ENCODE peak calls at places on chromosome 14, in six cellular contexts. One of them, this sample, is unnamed.
A peak's percentile ranks its signal among the peaks of the same experiment; 100 is the strongest.

GRCh38 chr14:24710403-24711063 is 76.5 kb upstream of the GZMB start:
- DNase-seq in tibial artery: peak; percentile 39
- DNase-seq in lower lobe of right lung: no peak
- DNase-seq in prostate gland: peak; percentile 40
- DNase-seq in fibroblast of mammary gland: peak; percentile 65
- DNase-seq in foreskin fibroblast: peak; percentile 76
- DNase-seq in this sample: peak; percentile 60

GRCh38 chr14:62443796-62444195 is 601.5 kb downstream of the KCNH5 start:
- DNase-seq in tibial artery: no peak
- DNase-seq in fibroblast of mammary gland: peak; percentile 14
- DNase-seq in foreskin fibroblast: peak; percentile 41
- DNase-seq in lower lobe of right lung: no peak
- DNase-seq in prostate gland: no peak
- DNase-seq in this sample: no peak

GRCh38 chr14:34935552-34935951 is 47.2 kb upstream of the SRP54 start:
- DNase-seq in prostate gland: no peak
- DNase-seq in tibial artery: no peak
- DNase-seq in lower lobe of right lung: no peak
- DNase-seq in foreskin fibroblast: no peak
- DNase-seq in fibroblast of mammary gland: no peak
- DNase-seq in this sample: no peak

GRCh38 chr14:20609215-20610001 is 18.2 kb upstream of the RNASE12 start:
- DNase-seq in tibial artery: peak; percentile 72
- DNase-seq in foreskin fibroblast: peak; percentile 89
- DNase-seq in prostate gland: peak; percentile 77
- DNase-seq in fibroblast of mammary gland: peak; percentile 89
- DNase-seq in lower lobe of right lung: peak; percentile 64
- DNase-seq in this sample: peak; percentile 66

GRCh38 chr14:50388256-50388931 is 8.3 kb downstream of the CDKL1 start:
- DNase-seq in prostate gland: no peak
- DNase-seq in lower lobe of right lung: no peak
- DNase-seq in foreskin fibroblast: no peak
- DNase-seq in tibial artery: no peak
- DNase-seq in fibroblast of mammary gland: no peak
- DNase-seq in this sample: no peak

GRCh38 chr14:26897186-26897585 is 299.4 kb upstream of the NOVA1 start:
- DNase-seq in fibroblast of mammary gland: no peak
- DNase-seq in lower lobe of right lung: no peak
- DNase-seq in prostate gland: no peak
- DNase-seq in tibial artery: no peak
- DNase-seq in foreskin fibroblast: no peak
- DNase-seq in this sample: no peak

GRCh38 chr14:101840649-101841365 is 79.3 kb downstream of the PPP2R5C start:
- DNase-seq in fibroblast of mammary gland: no peak
- DNase-seq in foreskin fibroblast: no peak
- DNase-seq in prostate gland: no peak
- DNase-seq in tibial artery: no peak
- DNase-seq in lower lobe of right lung: no peak
- DNase-seq in this sample: no peak

GRCh38 chr14:56087824-56088571 is 30.2 kb upstream of the PELI2 start:
- DNase-seq in lower lobe of right lung: no peak
- DNase-seq in prostate gland: peak; percentile 6
- DNase-seq in fibroblast of mammary gland: peak; percentile 21
- DNase-seq in foreskin fibroblast: no peak
- DNase-seq in tibial artery: no peak
- DNase-seq in this sample: no peak

GRCh38 chr14:85535316-85535715 is 5.4 kb downstream of the FLRT2 start:
- DNase-seq in lower lobe of right lung: no peak
- DNase-seq in fibroblast of mammary gland: no peak
- DNase-seq in foreskin fibroblast: peak; percentile 16
- DNase-seq in tibial artery: no peak
- DNase-seq in prostate gland: no peak
- DNase-seq in this sample: no peak

GRCh38 chr14:48086516-48086915 is 411.1 kb upstream of the MDGA2 start:
- DNase-seq in lower lobe of right lung: no peak
- DNase-seq in tibial artery: no peak
- DNase-seq in prostate gland: no peak
- DNase-seq in foreskin fibroblast: no peak
- DNase-seq in fibroblast of mammary gland: no peak
- DNase-seq in this sample: no peak

GRCh38 chr14:94517248-94517640 is 8.0 kb upstream of the SERPINA12 start:
- DNase-seq in foreskin fibroblast: no peak
- DNase-seq in prostate gland: no peak
- DNase-seq in fibroblast of mammary gland: no peak
- DNase-seq in lower lobe of right lung: no peak
- DNase-seq in tibial artery: no peak
- DNase-seq in this sample: no peak

GRCh38 chr14:96108061-96108795 is 69.1 kb downstream of the C14orf132 start:
- DNase-seq in foreskin fibroblast: no peak
- DNase-seq in lower lobe of right lung: no peak
- DNase-seq in tibial artery: no peak
- DNase-seq in prostate gland: no peak
- DNase-seq in fibroblast of mammary gland: no peak
- DNase-seq in this sample: no peak
- TF ChIP-seq CTCF in foreskin fibroblast: no peak
- TF ChIP-seq CTCF in lower lobe of right lung: no peak
- TF ChIP-seq CTCF in tibial artery: no peak
- TF ChIP-seq CTCF in prostate gland: no peak
- TF ChIP-seq CTCF in fibroblast of mammary gland: no peak
- TF ChIP-seq CTCF in this sample: no peak

GRCh38 chr14:29030121-29030520 is 263.5 kb downstream of the FOXG1 start:
- DNase-seq in fibroblast of mammary gland: no peak
- DNase-seq in lower lobe of right lung: no peak
- DNase-seq in prostate gland: no peak
- DNase-seq in foreskin fibroblast: peak; percentile 5
- DNase-seq in tibial artery: no peak
- DNase-seq in this sample: no peak

GRCh38 chr14:29030970-29031369 is 264.4 kb downstream of the FOXG1 start:
- DNase-seq in prostate gland: no peak
- DNase-seq in lower lobe of right lung: no peak
- DNase-seq in tibial artery: no peak
- DNase-seq in fibroblast of mammary gland: no peak
- DNase-seq in foreskin fibroblast: peak; percentile 23
- DNase-seq in this sample: no peak

GRCh38 chr14:29039171-29039570 is 272.6 kb downstream of the FOXG1 start:
- DNase-seq in lower lobe of right lung: no peak
- DNase-seq in prostate gland: no peak
- DNase-seq in fibroblast of mammary gland: peak; percentile 31
- DNase-seq in tibial artery: no peak
- DNase-seq in foreskin fibroblast: peak; percentile 75
- DNase-seq in this sample: no peak

GRCh38 chr14:29037428-29037827 is 270.8 kb downstream of the FOXG1 start:
- DNase-seq in fibroblast of mammary gland: peak; percentile 62
- DNase-seq in tibial artery: no peak
- DNase-seq in foreskin fibroblast: peak; percentile 81
- DNase-seq in lower lobe of right lung: no peak
- DNase-seq in prostate gland: no peak
- DNase-seq in this sample: no peak

DNA sequence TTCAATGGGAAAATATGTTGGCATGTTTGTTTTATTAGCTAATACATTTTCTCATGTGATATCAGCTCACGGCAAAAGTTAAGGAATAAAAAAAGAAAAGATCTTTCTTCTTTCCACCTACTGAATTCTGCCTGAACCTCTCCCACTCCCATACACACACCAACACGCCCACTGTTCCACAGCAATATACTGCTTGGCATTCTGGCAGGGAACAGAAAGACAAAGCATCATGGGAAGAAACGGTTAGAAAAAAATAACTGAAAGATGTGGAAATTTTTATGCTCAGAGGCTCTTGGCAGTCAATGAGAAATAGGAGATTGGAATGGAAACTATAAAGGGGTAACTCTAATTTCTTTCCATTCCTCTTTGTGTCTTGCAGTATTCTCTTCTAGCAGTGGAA is 268.5 kb downstream of the FOXG1 start:
- DNase-seq in tibial artery: no peak
- DNase-seq in lower lobe of right lung: no peak
- DNase-seq in prostate gland: no peak
- DNase-seq in foreskin fibroblast: no peak
- DNase-seq in fibroblast of mammary gland: no peak
- DNase-seq in this sample: no peak
- TF ChIP-seq CTCF in tibial artery: no peak
- TF ChIP-seq CTCF in lower lobe of right lung: no peak
- TF ChIP-seq CTCF in prostate gland: no peak
- TF ChIP-seq CTCF in foreskin fibroblast: no peak
- TF ChIP-seq CTCF in fibroblast of mammary gland: no peak
- TF ChIP-seq CTCF in this sample: no peak

GRCh38 chr14:76328457-76329137 is 47.3 kb upstream of the ESRRB start:
- DNase-seq in lower lobe of right lung: no peak
- DNase-seq in fibroblast of mammary gland: no peak
- DNase-seq in foreskin fibroblast: no peak
- DNase-seq in tibial artery: no peak
- DNase-seq in prostate gland: no peak
- DNase-seq in this sample: no peak
- TF ChIP-seq CTCF in lower lobe of right lung: no peak
- TF ChIP-seq CTCF in fibroblast of mammary gland: no peak
- TF ChIP-seq CTCF in foreskin fibroblast: no peak
- TF ChIP-seq CTCF in tibial artery: no peak
- TF ChIP-seq CTCF in prostate gland: no peak
- TF ChIP-seq CTCF in this sample: no peak

GRCh38 chr14:38210587-38211257 is 3.0 kb downstream of the SSTR1 start:
- DNase-seq in lower lobe of right lung: no peak
- DNase-seq in fibroblast of mammary gland: peak; percentile 57
- DNase-seq in foreskin fibroblast: peak; percentile 87
- DNase-seq in prostate gland: no peak
- DNase-seq in tibial artery: no peak
- DNase-seq in this sample: no peak
- TF ChIP-seq CTCF in lower lobe of right lung: peak; percentile 19
- TF ChIP-seq CTCF in fibroblast of mammary gland: peak; percentile 37
- TF ChIP-seq CTCF in foreskin fibroblast: peak; percentile 52
- TF ChIP-seq CTCF in prostate gland: no peak
- TF ChIP-seq CTCF in tibial artery: no peak
- TF ChIP-seq CTCF in this sample: no peak

GRCh38 chr14:64766430-64767151 is 62.4 kb downstream of the PLEKHG3 start:
- DNase-seq in tibial artery: no peak
- DNase-seq in lower lobe of right lung: no peak
- DNase-seq in fibroblast of mammary gland: no peak
- DNase-seq in foreskin fibroblast: no peak
- DNase-seq in prostate gland: no peak
- DNase-seq in this sample: no peak
- TF ChIP-seq CTCF in tibial artery: no peak
- TF ChIP-seq CTCF in lower lobe of right lung: no peak
- TF ChIP-seq CTCF in fibroblast of mammary gland: no peak
- TF ChIP-seq CTCF in foreskin fibroblast: no peak
- TF ChIP-seq CTCF in prostate gland: no peak
- TF ChIP-seq CTCF in this sample: no peak

DNA sequence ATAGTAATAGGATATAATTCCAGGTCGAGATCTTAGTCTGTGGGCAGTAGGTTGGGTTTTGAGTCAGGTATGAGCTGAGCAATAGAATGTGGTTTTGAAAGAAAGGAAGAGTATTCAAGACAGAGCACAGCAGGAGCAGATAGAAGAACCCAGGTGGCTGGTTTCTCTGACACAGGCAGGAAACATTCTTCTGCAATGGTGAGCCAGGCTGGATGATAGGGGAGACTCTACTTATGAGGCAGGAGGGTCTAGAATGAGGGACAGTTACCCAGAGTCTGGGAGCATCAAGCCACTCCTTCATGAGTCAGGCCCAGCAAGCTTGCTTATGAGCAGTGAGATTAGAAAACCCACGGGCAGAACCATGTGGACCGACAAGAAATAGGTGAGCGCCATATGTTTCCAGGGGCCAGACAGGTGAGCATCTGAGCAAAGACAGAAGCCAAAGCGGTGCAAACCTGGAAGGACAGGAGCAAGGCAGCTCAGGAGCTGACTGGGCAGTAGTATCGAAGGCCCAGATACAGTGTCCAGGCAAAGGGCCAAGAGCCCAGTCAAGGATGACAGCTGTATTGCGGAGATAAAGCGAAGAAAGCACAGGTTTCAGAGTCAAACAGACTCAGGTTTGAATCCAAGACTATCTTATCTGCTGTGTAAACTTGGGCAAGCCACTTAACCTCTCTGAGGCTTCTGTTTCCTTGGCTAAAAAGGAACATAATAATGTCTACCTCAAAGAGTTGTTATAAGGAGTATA is 22.5 kb upstream of the PCNX1 start:
- DNase-seq in foreskin fibroblast: no peak
- DNase-seq in lower lobe of right lung: no peak
- DNase-seq in tibial artery: no peak
- DNase-seq in fibroblast of mammary gland: no peak
- DNase-seq in prostate gland: no peak
- DNase-seq in this sample: no peak
- TF ChIP-seq CTCF in foreskin fibroblast: no peak
- TF ChIP-seq CTCF in lower lobe of right lung: no peak
- TF ChIP-seq CTCF in tibial artery: no peak
- TF ChIP-seq CTCF in fibroblast of mammary gland: no peak
- TF ChIP-seq CTCF in prostate gland: no peak
- TF ChIP-seq CTCF in this sample: no peak